ENCODE peak calls at places on chromosome 21, in six cellular contexts. J is iris pigment epithelial cell; I is stimulated activated CD4-positive, alpha-beta T cell treated with anti-CD3 and anti-CD28 coated beads, Interleukin-4, amount 100 ng/mL, for 4 hours; R is H9; O is T47D; B is activated naive CD4-positive, alpha-beta T cell treated with anti-CD3 and anti-CD28 coated beads for 36 hours. W is an unnamed sample.

GRCh38 chr21:32412162-32412997 is at the start of gene EVA1C:
- DNase-seq in J (peak; percentile 30), I (peak; percentile 83), O (peak; percentile 73), R (peak; percentile 69), B (peak; percentile 61), W (no peak)

GRCh38 chr21:37811711-37812110 is 104.5 kb downstream of the KCNJ6 start:
- DNase-seq in B (no peak), I (no peak), J (no peak), O (no peak), R (no peak), W (no peak)

GRCh38 chr21:32241434-32241785 is 37.4 kb downstream of the MIS18A start:
- DNase-seq in B (no peak), I (no peak), J (no peak), R (no peak), O (no peak), W (no peak)

GRCh38 chr21:34795152-34796141 is 126.7 kb downstream of the CLIC6 start:
- DNase-seq in R (no peak), O (peak; percentile 68), J (peak; percentile 63), B (no peak), I (no peak), W (no peak)

GRCh38 chr21:27047331-27048314 is 80.7 kb upstream of the ADAMTS5 start:
- DNase-seq in J (peak; percentile 50), O (peak; percentile 7), I (no peak), B (no peak), R (no peak), W (no peak)

GRCh38 chr21:46116846-46117585 is 19.1 kb downstream of the COL6A2 start:
- DNase-seq in B (no peak), O (peak; percentile 40), R (peak; percentile 14), J (no peak), I (peak; percentile 0), W (no peak)

GRCh38 chr21:37557261-37557950 is 190.8 kb downstream of the DYRK1A start:
- DNase-seq in J (no peak), O (no peak), B (no peak), R (no peak), I (no peak), W (no peak)

GRCh38 chr21:29521872-29522271 is 223.2 kb downstream of the BACH1 start:
- DNase-seq in J (no peak), I (no peak), B (no peak), R (no peak), O (no peak), W (no peak)

GRCh38 chr21:36076878-36077658 is 7.2 kb downstream of the CBR1 start:
- DNase-seq in I (no peak), O (no peak), B (no peak), R (no peak), J (no peak), W (no peak)

GRCh38 chr21:36400719-36401118 is 15.5 kb downstream of the CHAF1B start:
- DNase-seq in I (no peak), R (no peak), J (no peak), B (no peak), O (no peak), W (no peak)

GRCh38 chr21:45293214-45293725 is 5.6 kb upstream of the POFUT2 start:
- DNase-seq in B (no peak), O (no peak), I (no peak), R (peak; percentile 27), J (no peak), W (no peak)

GRCh38 chr21:36976882-36977651 is 10.6 kb upstream of the HLCS start:
- DNase-seq in R (peak; percentile 61), J (peak; percentile 76), O (peak; percentile 89), B (peak; percentile 75), I (peak; percentile 45), W (no peak)

GRCh38 chr21:36113647-36114428 is 21.0 kb upstream of the CBR3 start:
- DNase-seq in B (peak; percentile 33), J (no peak), O (peak; percentile 93), R (no peak), I (peak; percentile 29), W (no peak)

GRCh38 chr21:42544544-42544943 is 30.9 kb downstream of the SLC37A1 start:
- DNase-seq in J (no peak), B (no peak), I (no peak), O (no peak), R (no peak), W (no peak)

GRCh38 chr21:31335957-31336738 is 7.9 kb downstream of the TIAM1 start:
- DNase-seq in R (no peak), I (peak; percentile 56), O (no peak), J (peak; percentile 96), B (peak; percentile 72), W (no peak)

GRCh38 chr21:45386336-45386727 is 18.6 kb upstream of the COL18A1 start:
- DNase-seq in B (no peak), O (peak; percentile 82), I (no peak), J (no peak), R (no peak), W (no peak)

GRCh38 chr21:31609081-31609480 is 50.4 kb upstream of the SOD1 start:
- DNase-seq in R (no peak), I (no peak), J (no peak), O (no peak), B (no peak), W (no peak)

GRCh38 chr21:34204481-34205439 is 131.4 kb downstream of the MRPS6 start:
- DNase-seq in O (no peak), B (no peak), I (no peak), R (no peak), J (no peak), W (no peak)

GRCh38 chr21:45004481-45005263 is 64.8 kb downstream of the SLX9 start:
- DNase-seq in J (peak; percentile 28), O (no peak), R (no peak), B (peak; percentile 33), I (peak; percentile 43), W (no peak)

GRCh38 chr21:19621837-19622496 is 1218.4 kb upstream of the TMPRSS15 start:
- DNase-seq in B (no peak), R (no peak), J (no peak), O (no peak), I (no peak), W (no peak)

GRCh38 chr21:46121286-46122221 is 23.6 kb downstream of the COL6A2 start:
- DNase-seq in I (no peak), J (no peak), B (peak; percentile 3), R (peak; percentile 15), O (no peak), W (no peak)

GRCh38 chr21:17428980-17429379 is 83.9 kb upstream of the CXADR start:
- DNase-seq in J (no peak), B (no peak), O (no peak), I (no peak), R (no peak), W (no peak)

GRCh38 chr21:38805282-38806152 is at the start of gene ETS2:
- DNase-seq in J (peak; percentile 94), B (peak; percentile 84), I (peak; percentile 79), O (peak; percentile 95), R (peak; percentile 90), W (peak; percentile 79)

GRCh38 chr21:38438476-38438893 is 59.8 kb downstream of the ERG start:
- DNase-seq in O (no peak), R (no peak), B (no peak), J (peak; percentile 96), I (no peak), W (no peak)

GRCh38 chr21:45152265-45152746 is 77.9 kb downstream of the ADARB1 start:
- DNase-seq in J (no peak), I (peak; percentile 71), B (peak; percentile 79), O (no peak), R (peak; percentile 71), W (no peak)

GRCh38 chr21:15065381-15066230 is 806 bp upstream of the NRIP1 start:
- DNase-seq in J (peak; percentile 93), I (peak; percentile 72), R (peak; percentile 62), O (peak; percentile 82), B (peak; percentile 84), W (peak; percentile 72)

W was measured in KG1.